ENCODE peak calls at places on chromosomes 3 and 15, in six cellular contexts. P is mammary epithelial cell, H is psoas muscle, R is body of pancreas, A is brain microvascular endothelial cell, O is OCI-LY7. L is an unnamed sample.

GRCh38 chr3:132236701-132237651 is 80.2 kb upstream of the ACP3 start:
- DNase-seq in A (no peak), H (no peak), O (no peak), P (no peak), R (no peak), L (no peak)

GRCh38 chr3:104805042-104805441 is 561.7 kb upstream of the ALCAM start:
- DNase-seq in P (no peak), O (no peak), R (no peak), A (no peak), H (no peak), L (no peak)

GRCh38 chr3:147383617-147384016 is 22.7 kb downstream of the ZIC4 start:
- DNase-seq in P (no peak), R (no peak), O (no peak), A (no peak), H (no peak), L (no peak)

GRCh38 chr3:55812403-55813013 is 325.4 kb upstream of the WNT5A start:
- DNase-seq in R (no peak), O (no peak), A (no peak), P (no peak), H (no peak), L (no peak)

GRCh38 chr3:22176911-22177310 is 425.9 kb upstream of the ZNF385D start:
- DNase-seq in H (no peak), P (no peak), O (no peak), A (no peak), R (no peak), L (no peak)

GRCh38 chr15:40240619-40241304 is 1.9 kb downstream of the PAK6 start:
- DNase-seq in A (no peak), P (peak; percentile 70), R (no peak), H (no peak), O (no peak), L (no peak)

GRCh38 chr15:58793862-58794261 is 22.8 kb downstream of the MINDY2 start:
- DNase-seq in P (peak; percentile 98), A (no peak), O (no peak), R (peak; percentile 52), H (no peak), L (no peak)

GRCh38 chr3:148601766-148602685 is 95.7 kb upstream of the AGTR1 start:
- DNase-seq in P (no peak), A (no peak), O (no peak), H (no peak), R (peak; percentile 7), L (no peak)

GRCh38 chr15:40002295-40002694 is 36.7 kb downstream of the SRP14 start:
- DNase-seq in P (peak; percentile 28), R (peak; percentile 39), H (no peak), A (peak; percentile 34), O (no peak), L (no peak)

GRCh38 chr3:106534206-106534605 is 665.4 kb upstream of the CBLB start:
- DNase-seq in R (peak; percentile 2), O (no peak), H (no peak), P (peak; percentile 60), A (peak; percentile 84), L (no peak)

GRCh38 chr3:67517781-67518180 is 136.6 kb downstream of the SUCLG2 start:
- DNase-seq in P (no peak), H (no peak), O (no peak), R (no peak), A (no peak), L (no peak)

GRCh38 chr3:11803977-11804903 is 42.4 kb downstream of the TAMM41 start:
- DNase-seq in A (peak; percentile 47), P (peak; percentile 40), R (peak; percentile 72), H (peak; percentile 21), O (peak; percentile 69), L (no peak)

GRCh38 chr3:11807651-11808050 is 39.0 kb downstream of the TAMM41 start:
- DNase-seq in R (no peak), P (no peak), H (no peak), A (no peak), O (no peak), L (no peak)

GRCh38 chr3:11810276-11810675 is 36.4 kb downstream of the TAMM41 start:
- DNase-seq in A (peak; percentile 13), O (no peak), H (no peak), P (no peak), R (no peak), L (no peak)

GRCh38 chr3:11805716-11806115 is 41.0 kb downstream of the TAMM41 start:
- DNase-seq in P (no peak), H (no peak), O (no peak), R (no peak), A (no peak), L (no peak)

GRCh38 chr3:11808231-11808630 is 38.5 kb downstream of the TAMM41 start:
- DNase-seq in A (no peak), O (no peak), R (no peak), H (no peak), P (no peak), L (no peak)
- H3K36me3 ChIP-seq in A (peaks cover 9% of the 10 kb centered on the region), O (peaks cover 70% of the 10 kb centered on the region), R (peaks cover 5% of the 10 kb centered on the region), H (peaks cover 9% of the 10 kb centered on the region), P (no peaks in the 10 kb centered on the region), L (peaks cover 27% of the 10 kb centered on the region)

GRCh38 chr3:189404036-189404435 is 227.2 kb upstream of the TP63 start:
- DNase-seq in P (peak; percentile 64), H (no peak), A (no peak), O (no peak), R (no peak), L (no peak)

GRCh38 chr3:189404797-189405484 is 226.2 kb upstream of the TP63 start:
- DNase-seq in R (no peak), O (no peak), A (no peak), H (no peak), P (no peak), L (no peak)

GRCh38 chr3:189403194-189403593 is 228.0 kb upstream of the TP63 start:
- DNase-seq in P (no peak), H (no peak), R (no peak), O (no peak), A (no peak), L (no peak)

GRCh38 chr3:189398656-189399055 is 226.9 kb downstream of the TPRG1 start:
- DNase-seq in A (no peak), R (no peak), P (no peak), O (no peak), H (no peak), L (no peak)

GRCh38 chr3:189401196-189401595 is 229.4 kb downstream of the TPRG1 start:
- DNase-seq in P (no peak), H (no peak), R (no peak), A (no peak), O (no peak), L (no peak)
- H3K27ac ChIP-seq in P (no peak overlapping the region), H (no peak overlapping the region), R (no peak overlapping the region), A (no peak overlapping the region), O (no peak overlapping the region), L (no peak overlapping the region)

GRCh38 chr15:61906961-61907752 is 153.1 kb downstream of the VPS13C start:
- DNase-seq in A (no peak), O (no peak), P (peak; percentile 14), R (peak; percentile 16), H (no peak), L (no peak)
- H3K36me3 ChIP-seq in A (peaks cover 2% of the 10 kb centered on the region), O (peaks cover 54% of the 10 kb centered on the region), P (peaks cover 14% of the 10 kb centered on the region), R (no peaks in the 10 kb centered on the region), H (no peaks in the 10 kb centered on the region), L (peaks cover 23% of the 10 kb centered on the region)

GRCh38 chr15:85584791-85585360 is 204.5 kb downstream of the AKAP13 start:
- DNase-seq in R (no peak), O (no peak), P (no peak), H (no peak), A (no peak), L (no peak)
- H3K27ac ChIP-seq in R (no peak overlapping the region), O (peak overlapping the region; percentile 7), P (no peak overlapping the region), H (peak overlapping the region; percentile 94), A (no peak overlapping the region), L (no peak overlapping the region)